ENCODE peak calls at places on chromosomes 1 and 21, in four cellular contexts. M is K562, O is A549, R is GM12878. A is an unnamed sample.

GRCh38 chr1:240876071-240876470 is 264.1 kb upstream of the GREM2 start:
- DNase-seq in M (no peak), O (no peak), R (no peak), A (no peak)

GRCh38 chr1:166950156-166950555 is 25.2 kb downstream of the ILDR2 start:
- DNase-seq in M (no peak), O (no peak), R (no peak), A (no peak)

GRCh38 chr1:65773391-65773790 is 19.3 kb upstream of the PDE4B start:
- DNase-seq in M (no peak), O (no peak), R (no peak), A (no peak)

GRCh38 chr1:164578474-164579200 is 19.7 kb downstream of the PBX1 start:
- DNase-seq in M (no peak), O (no peak), R (no peak), A (no peak)

GRCh38 chr1:200299571-200299970 is 110.3 kb downstream of the ZNF281 start:
- DNase-seq in M (no peak), O (no peak), R (no peak), A (no peak)

GRCh38 chr1:155069551-155070391 is 6.2 kb downstream of the EFNA4 start:
- DNase-seq in M (peak), O (no peak), R (no peak), A (no peak)

GRCh38 chr1:219924348-219924747 is 4.0 kb downstream of the SLC30A10 start:
- DNase-seq in M (no peak), O (no peak), R (no peak), A (no peak)

GRCh38 chr1:2414297-2414958 is 2.1 kb upstream of the PEX10 start:
- DNase-seq in M (peak), O (peak), R (peak), A (peak)

GRCh38 chr21:41777934-41778815 is 11.3 kb upstream of the RIPK4 start:
- DNase-seq in M (peak), O (no peak), R (no peak), A (peak)

GRCh38 chr1:94111879-94112278 is 9.1 kb downstream of the ABCA4 start:
- DNase-seq in M (no peak), O (no peak), R (peak), A (no peak)

GRCh38 chr1:204992499-204992898 is 50.5 kb upstream of the CNTN2 start:
- DNase-seq in M (no peak), O (no peak), R (no peak), A (no peak)

GRCh38 chr1:100443739-100444571 is 91.6 kb downstream of the CDC14A start:
- DNase-seq in M (no peak), O (no peak), R (peak), A (no peak)

GRCh38 chr21:17660862-17661261 is 48.2 kb upstream of the BTG3 start:
- DNase-seq in M (no peak), O (no peak), R (no peak), A (no peak)

GRCh38 chr1:3898994-3899775 is 887 bp downstream of the C1orf174 start:
- DNase-seq in M (no peak), O (peak), R (no peak), A (peak)

GRCh38 chr1:175307160-175307559 is 114.6 kb upstream of the KIAA0040 start:
- DNase-seq in M (no peak), O (no peak), R (no peak), A (no peak)

GRCh38 chr1:22687191-22687590 is 23.4 kb upstream of the EPHB2 start:
- DNase-seq in M (no peak), O (no peak), R (no peak), A (no peak)

GRCh38 chr1:58249729-58250586 is 296.6 kb downstream of the OMA1 start:
- DNase-seq in M (no peak), O (no peak), R (no peak), A (peak)

GRCh38 chr1:12618661-12619395 is 818 bp upstream of the DHRS3 start:
- DNase-seq in M (peak), O (peak), R (no peak), A (peak)

GRCh38 chr1:115714572-115715141 is 53.9 kb downstream of the CASQ2 start:
- DNase-seq in M (no peak), O (no peak), R (no peak), A (peak)

GRCh38 chr1:155648207-155649147 is 38.5 kb downstream of the MSTO1 start:
- DNase-seq in M (no peak), O (peak), R (no peak), A (peak)

GRCh38 chr1:204407314-204407971 is 4.2 kb downstream of the PPP1R15B start:
- DNase-seq in M (no peak), O (no peak), R (no peak), A (no peak)

GRCh38 chr1:79259390-79260336 is 253.1 kb upstream of the ADGRL4 start:
- DNase-seq in M (no peak), O (peak), R (no peak), A (no peak)

GRCh38 chr1:178871551-178872320 is 859 bp upstream of the ANGPTL1 start:
- DNase-seq in M (no peak), O (no peak), R (no peak), A (peak)
- TF ChIP-seq POLR2AphosphoS2 in M (no peak), O (no peak), R (no peak), A (no peak)

GRCh38 chr1:226676381-226676780 is 62.7 kb downstream of the ITPKB start:
- DNase-seq in M (no peak), O (no peak), R (no peak), A (no peak)
- TF ChIP-seq POLR2AphosphoS2 in M (no peak), O (no peak), R (no peak), A (no peak)

DNA sequence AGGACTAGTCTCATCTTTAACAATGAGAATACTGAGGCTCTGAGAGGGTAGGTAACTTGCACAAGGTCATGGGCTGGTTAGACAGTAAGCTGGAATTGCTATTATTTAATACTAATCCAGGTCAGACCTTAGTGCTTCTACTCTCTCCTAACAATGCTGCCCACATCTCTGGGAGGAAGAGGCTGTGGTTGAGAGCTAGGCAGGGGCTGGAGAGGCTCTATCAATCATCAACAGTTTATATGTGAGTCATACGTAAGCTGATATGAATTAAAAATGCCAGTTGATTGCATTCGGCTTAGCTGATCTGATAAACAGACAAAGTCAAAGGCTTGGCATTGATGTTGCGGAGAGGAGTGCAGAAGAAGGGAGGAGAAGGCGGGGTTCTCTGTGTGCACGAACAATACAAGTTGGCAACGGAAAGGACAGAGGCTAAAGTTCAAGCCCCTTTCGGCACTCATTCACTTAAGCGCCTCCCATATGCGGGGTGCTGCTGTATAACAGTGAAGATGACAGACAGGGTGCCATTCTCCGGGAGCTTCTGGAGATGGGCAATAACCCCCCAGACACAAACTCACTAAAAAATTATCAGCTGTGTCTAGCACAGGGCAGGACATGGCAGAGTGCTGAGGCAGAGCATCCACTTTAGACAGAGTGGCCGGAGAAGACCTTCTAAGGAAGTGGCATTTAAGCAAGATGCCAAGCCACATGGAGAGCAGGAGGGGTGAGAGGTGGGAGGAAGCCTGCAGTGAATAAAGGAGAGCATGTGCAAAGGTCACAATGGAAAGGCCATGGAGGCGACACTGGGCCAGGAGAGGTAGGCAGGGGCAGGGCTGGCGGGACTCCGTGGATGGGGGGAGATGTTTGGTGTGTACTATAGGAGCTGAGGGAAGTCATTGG is 195.2 kb downstream of the ZSCAN20 start:
- DNase-seq in M (no peak), O (no peak), R (no peak), A (no peak)
- TF ChIP-seq POLR2AphosphoS2 in M (no peak), O (no peak), R (no peak), A (no peak)

GRCh38 chr1:151611288-151611790 is 511 bp upstream of the SNX27 start:
- DNase-seq in M (peak), O (no peak), R (no peak), A (peak)

GRCh38 chr1:151604291-151604690 is 7.6 kb upstream of the SNX27 start:
- DNase-seq in M (no peak), O (no peak), R (no peak), A (no peak)

GRCh38 chr1:151606867-151607266 is 5.0 kb upstream of the SNX27 start:
- DNase-seq in M (no peak), O (no peak), R (no peak), A (peak)

GRCh38 chr1:151610142-151610541 is 1.7 kb upstream of the SNX27 start:
- DNase-seq in M (no peak), O (no peak), R (no peak), A (no peak)

GRCh38 chr1:151606384-151606783 is 5.5 kb upstream of the SNX27 start:
- DNase-seq in M (no peak), O (no peak), R (no peak), A (peak)
- TF ChIP-seq POLR2AphosphoS2 in M (no peak), O (no peak), R (no peak), A (no peak)

GRCh38 chr21:45867041-45867630 is 114.4 kb upstream of the COL6A1 start:
- DNase-seq in M (no peak), O (no peak), R (no peak), A (no peak)
- TF ChIP-seq POLR2AphosphoS2 in M (no peak), O (no peak), R (no peak), A (no peak)

DNA sequence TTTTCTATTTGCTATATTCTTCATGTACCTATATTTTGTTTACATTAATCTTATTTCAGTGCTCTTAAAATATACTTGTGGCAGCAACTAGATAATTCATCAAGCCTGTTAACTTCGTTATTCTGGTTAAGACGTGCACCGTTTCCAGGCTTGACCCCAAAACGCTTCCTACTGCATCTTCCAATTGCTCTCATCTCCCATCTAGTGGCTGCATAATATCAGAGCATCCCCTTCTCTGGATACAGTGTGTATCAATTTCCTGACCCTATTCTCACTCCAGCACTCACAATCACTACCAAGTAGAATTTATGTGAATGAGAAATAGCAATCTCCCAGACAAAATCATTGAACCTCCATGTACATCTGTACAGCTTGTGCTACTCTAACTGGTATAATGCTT is 1280.3 kb upstream of the B3GALT2 start:
- DNase-seq in M (no peak), O (no peak), R (no peak), A (no peak)
- TF ChIP-seq POLR2AphosphoS2 in M (no peak), O (no peak), R (no peak), A (no peak)

GRCh38 chr1:7857951-7858350 is 5.1 kb upstream of the UTS2 start:
- DNase-seq in M (no peak), O (no peak), R (no peak), A (no peak)

GRCh38 chr1:7857000-7857399 is 4.1 kb upstream of the UTS2 start:
- DNase-seq in M (no peak), O (no peak), R (no peak), A (no peak)

GRCh38 chr1:7856345-7856744 is 3.5 kb upstream of the UTS2 start:
- DNase-seq in M (no peak), O (no peak), R (no peak), A (peak)

GRCh38 chr1:7853341-7854026 is 619 bp upstream of the UTS2 start:
- DNase-seq in M (no peak), O (no peak), R (no peak), A (no peak)

DNA sequence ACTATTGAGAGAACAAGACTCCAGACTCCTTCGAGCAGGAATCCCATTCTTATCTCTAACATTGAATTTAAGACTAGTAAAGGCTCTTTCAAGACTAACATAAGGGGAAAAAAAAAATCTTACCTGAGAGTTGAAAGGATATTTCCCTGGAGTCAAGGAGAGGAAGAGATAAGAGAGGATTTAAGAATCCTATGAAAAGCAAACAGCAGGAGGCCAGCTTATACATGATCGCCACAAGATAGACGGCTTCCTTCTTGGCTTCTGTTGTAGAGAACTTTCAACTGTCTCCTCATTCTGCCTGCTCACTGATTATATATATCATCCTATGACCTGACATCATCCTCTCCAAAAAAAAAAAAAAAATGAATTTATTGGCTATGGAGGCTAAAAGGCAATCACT is at the start of gene UTS2:
- DNase-seq in M (no peak), O (no peak), R (no peak), A (no peak)
- TF ChIP-seq POLR2AphosphoS2 in M (no peak), O (no peak), R (no peak), A (no peak)

GRCh38 chr1:76766381-76766780 is 100.9 kb upstream of the ST6GALNAC5 start:
- DNase-seq in M (no peak), O (no peak), R (no peak), A (no peak)

DNA sequence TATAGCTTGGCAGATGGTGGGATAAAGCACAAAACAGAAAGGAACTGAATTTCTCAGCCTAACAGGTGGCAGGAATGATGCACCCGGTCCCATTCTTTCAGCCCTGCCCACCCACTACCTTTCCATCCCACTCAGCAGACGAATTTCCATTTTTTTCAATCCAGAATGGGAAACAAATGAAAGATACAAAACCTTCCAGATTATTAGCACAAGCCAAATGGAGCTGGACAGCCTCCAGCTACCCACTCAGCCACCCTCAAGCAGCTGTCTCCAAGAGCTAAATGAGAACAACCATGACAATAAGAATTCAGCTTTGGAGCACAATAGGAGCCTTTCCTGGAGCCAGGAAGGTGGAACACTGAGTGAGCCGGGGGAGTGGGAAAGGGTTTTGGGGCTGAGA is 96.3 kb upstream of the ST6GALNAC5 start:
- DNase-seq in M (no peak), O (no peak), R (no peak), A (no peak)
- TF ChIP-seq POLR2AphosphoS2 in M (no peak), O (no peak), R (no peak), A (no peak)

A was measured in HepG2.